ENCODE peak calls at places on chromosomes 16 and 17, in seven cellular contexts. Z is IMR-90; H is HAP-1; S is Karpas-422; B is body of pancreas; N is colonic mucosa; G is CD8-positive, alpha-beta memory T cell. L is an unnamed sample.
A peak's percentile ranks its signal among the peaks of the same experiment; 100 is the strongest.

GRCh38 chr17:66716236-66717026 is 118.5 kb upstream of the CACNG5 start:
- DNase-seq in G (no peak), N (no peak), H (peak; percentile 25), S (no peak), Z (peak; percentile 21), B (no peak), L (no peak)

GRCh38 chr17:81666092-81666341 is 388 bp downstream of the OXLD1 start:
- DNase-seq in H (no peak), G (no peak), Z (peak; percentile 9), B (no peak), N (peak; percentile 30), S (peak; percentile 70), L (no peak)

GRCh38 chr16:56319391-56319790 is 106.0 kb downstream of the AMFR start:
- DNase-seq in S (no peak), Z (no peak), N (no peak), G (no peak), B (no peak), H (no peak), L (no peak)

GRCh38 chr17:37087683-37088082 is 138.9 kb downstream of the AATF start:
- DNase-seq in N (no peak), G (no peak), H (no peak), B (no peak), S (no peak), Z (no peak), L (no peak)

GRCh38 chr17:17736205-17737183 is 55.2 kb downstream of the RAI1 start:
- DNase-seq in Z (peak; percentile 43), N (no peak), B (no peak), H (no peak), G (no peak), S (no peak), L (no peak)

GRCh38 chr16:354286-354881 is 1.9 kb upstream of the AXIN1 start:
- DNase-seq in S (no peak), B (no peak), H (no peak), G (peak; percentile 28), Z (no peak), N (no peak), L (no peak)

GRCh38 chr17:40448213-40448638 is 5.0 kb downstream of the IGFBP4 start:
- DNase-seq in S (no peak), G (no peak), H (no peak), B (peak; percentile 47), Z (peak; percentile 23), N (peak; percentile 70), L (no peak)

GRCh38 chr17:50511058-50511457 is 2.8 kb downstream of the MYCBPAP start:
- DNase-seq in S (no peak), N (no peak), G (no peak), B (no peak), H (no peak), Z (peak; percentile 50), L (peak; percentile 51)

GRCh38 chr16:72785886-72786285 is 262.0 kb downstream of the ZFHX3 start:
- DNase-seq in B (no peak), Z (peak; percentile 17), N (no peak), H (peak; percentile 25), S (no peak), G (no peak), L (no peak)

GRCh38 chr16:72673118-72673517 is 374.8 kb downstream of the ZFHX3 start:
- DNase-seq in B (no peak), Z (peak; percentile 4), S (no peak), G (no peak), H (peak; percentile 12), N (no peak), L (no peak)

GRCh38 chr16:12896562-12896961 is 4.8 kb upstream of the SHISA9 start:
- DNase-seq in H (no peak), S (peak; percentile 76), B (peak; percentile 21), G (no peak), Z (no peak), N (no peak), L (no peak)

GRCh38 chr16:86398201-86398600 is 112.1 kb upstream of the FOXF1 start:
- DNase-seq in G (no peak), B (no peak), Z (peak; percentile 37), H (no peak), S (no peak), N (no peak), L (no peak)

GRCh38 chr16:86403541-86404163 is 106.7 kb upstream of the FOXF1 start:
- DNase-seq in Z (no peak), N (no peak), G (no peak), S (peak; percentile 21), B (no peak), H (peak; percentile 7), L (no peak)

GRCh38 chr16:86398622-86399021 is 111.7 kb upstream of the FOXF1 start:
- DNase-seq in H (no peak), B (no peak), Z (peak; percentile 94), N (no peak), G (no peak), S (no peak), L (no peak)

GRCh38 chr16:86403056-86403455 is 107.3 kb upstream of the FOXF1 start:
- DNase-seq in N (no peak), S (no peak), Z (no peak), B (no peak), G (no peak), H (no peak), L (no peak)

DNA sequence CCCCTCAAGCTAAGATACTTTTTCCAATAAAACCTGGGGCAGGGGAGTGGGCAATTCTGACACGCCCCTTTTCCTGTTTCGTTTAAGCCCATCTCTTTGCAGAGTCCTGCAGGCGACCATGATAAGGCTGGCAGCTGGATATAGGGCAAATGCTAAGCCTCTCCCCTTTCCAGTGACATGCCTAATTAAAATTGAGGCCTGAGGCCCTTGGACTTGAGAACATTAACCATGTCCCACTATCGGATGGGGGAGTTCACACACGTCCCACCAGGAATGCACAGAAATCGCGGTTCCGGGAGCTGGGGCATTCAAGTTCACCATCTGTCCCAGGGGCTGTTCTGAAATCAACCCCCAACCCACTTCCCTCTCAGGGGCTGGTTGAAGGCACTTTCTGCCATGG is 109.2 kb upstream of the FOXF1 start:
- DNase-seq in H (no peak), Z (no peak), B (no peak), G (no peak), S (no peak), N (no peak), L (no peak)
- H3K4me1 ChIP-seq in H (no peaks in the 10 kb centered on the region), Z (peaks cover 35% of the 10 kb centered on the region), B (no peaks in the 10 kb centered on the region), G (no peaks in the 10 kb centered on the region), S (no peaks in the 10 kb centered on the region), N (no peaks in the 10 kb centered on the region), L (no peaks in the 10 kb centered on the region)

DNA sequence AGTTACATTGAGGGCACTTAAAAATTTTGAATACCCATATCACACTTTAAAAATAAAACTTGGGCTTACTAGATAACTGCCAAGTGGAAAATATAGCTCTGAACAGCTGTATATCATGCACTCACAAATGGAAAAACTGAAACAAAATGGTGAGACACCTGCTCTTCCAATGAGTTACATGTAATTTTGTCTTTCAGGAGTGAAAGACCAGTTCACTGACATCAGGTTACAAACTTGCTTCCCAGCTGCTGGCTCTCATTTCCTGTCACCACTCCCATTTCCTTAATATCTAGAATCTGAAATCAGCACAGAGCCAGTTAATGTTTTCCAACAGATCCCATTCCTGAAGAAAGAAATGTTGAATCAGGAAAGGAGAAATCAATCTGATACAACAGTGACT is 10.8 kb downstream of the CSNK2A2 start:
- DNase-seq in G (no peak), N (no peak), B (no peak), S (no peak), H (no peak), Z (no peak), L (no peak)
- H3K36me3 ChIP-seq in G (peaks cover 29% of the 10 kb centered on the region), N (peaks cover 15% of the 10 kb centered on the region), B (peaks cover 29% of the 10 kb centered on the region), S (peaks cover 82% of the 10 kb centered on the region), H (peaks cover 85% of the 10 kb centered on the region), Z (peaks cover 36% of the 10 kb centered on the region), L (peaks cover 35% of the 10 kb centered on the region)

GRCh38 chr16:50619702-50620491 is 61.2 kb downstream of the SNX20 start:
- DNase-seq in G (no peak), Z (no peak), H (no peak), B (no peak), S (no peak), N (no peak), L (no peak)
- H3K4me1 ChIP-seq in G (peaks cover 20% of the 10 kb centered on the region), Z (no peaks in the 10 kb centered on the region), H (no peaks in the 10 kb centered on the region), B (peaks cover 12% of the 10 kb centered on the region), S (no peaks in the 10 kb centered on the region), N (no peaks in the 10 kb centered on the region), L (peaks cover 7% of the 10 kb centered on the region)

DNA sequence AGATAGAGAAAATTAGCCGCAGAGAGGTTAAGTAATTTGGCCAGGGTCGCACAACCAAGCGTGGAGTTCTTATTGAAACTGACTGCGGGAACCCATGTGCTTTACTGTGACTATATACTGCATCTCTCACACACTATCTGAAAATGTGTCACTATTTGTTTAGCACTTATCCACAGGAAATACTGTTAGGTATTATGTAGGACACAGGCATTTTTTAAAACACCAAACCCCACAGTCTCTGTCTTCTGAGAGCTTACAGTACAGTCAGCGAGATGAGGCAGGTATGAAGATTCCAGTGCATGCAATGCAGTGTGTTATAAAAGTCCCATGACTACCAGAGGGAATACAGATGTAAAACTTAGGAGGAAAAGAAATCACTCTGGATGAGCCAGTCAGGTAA is 11.3 kb downstream of the RBL2 start:
- DNase-seq in S (no peak), H (no peak), B (no peak), G (no peak), Z (no peak), N (no peak), L (peak; percentile 22)
- H3K36me3 ChIP-seq in S (peaks cover 18% of the 10 kb centered on the region), H (peaks cover 4% of the 10 kb centered on the region), B (peaks cover 16% of the 10 kb centered on the region), G (peaks cover 12% of the 10 kb centered on the region), Z (peaks cover 9% of the 10 kb centered on the region), N (peaks cover 5% of the 10 kb centered on the region), L (peaks cover 33% of the 10 kb centered on the region)

GRCh38 chr16:2025878-2026460 is 733 bp upstream of the NHERF2 start:
- DNase-seq in S (no peak), G (no peak), H (no peak), B (no peak), Z (no peak), N (no peak), L (no peak)
- H3K4me1 ChIP-seq in S (peaks cover 7% of the 10 kb centered on the region), G (peaks cover 25% of the 10 kb centered on the region), H (peaks cover 14% of the 10 kb centered on the region), B (peaks cover 36% of the 10 kb centered on the region), Z (peaks cover 20% of the 10 kb centered on the region), N (peaks cover 3% of the 10 kb centered on the region), L (peaks cover 29% of the 10 kb centered on the region)

GRCh38 chr17:80374039-80374731 is 40.8 kb upstream of the ENDOV start:
- DNase-seq in G (no peak), Z (no peak), B (no peak), H (no peak), N (no peak), S (no peak), L (no peak)

GRCh38 chr17:80376531-80376930 is 38.4 kb upstream of the ENDOV start:
- DNase-seq in H (no peak), N (no peak), S (no peak), G (no peak), B (no peak), Z (no peak), L (no peak)

GRCh38 chr17:80375186-80375585 is 39.8 kb upstream of the ENDOV start:
- DNase-seq in B (no peak), S (no peak), Z (no peak), N (no peak), H (no peak), G (no peak), L (no peak)

GRCh38 chr17:80372922-80373570 is 41.9 kb upstream of the ENDOV start:
- DNase-seq in N (no peak), S (no peak), Z (no peak), B (no peak), H (no peak), G (no peak), L (no peak)

GRCh38 chr17:80374732-80375118 is 40.2 kb upstream of the ENDOV start:
- DNase-seq in G (no peak), H (no peak), B (no peak), Z (no peak), N (no peak), S (no peak), L (no peak)
- H3K36me3 ChIP-seq in G (peaks cover 80% of the 10 kb centered on the region), H (peaks cover 44% of the 10 kb centered on the region), B (peaks cover 42% of the 10 kb centered on the region), Z (peaks cover 66% of the 10 kb centered on the region), N (peaks cover 34% of the 10 kb centered on the region), S (no peaks in the 10 kb centered on the region), L (peaks cover 95% of the 10 kb centered on the region)